ENCODE peak calls at places on chromosomes 16 and 17, in seven cellular contexts. O is OCI-LY7; A is AG08395; N is activated T-cell treated with anti-CD3 and anti-CD28 coated beads, Interleukin-2, amount 50 U/mL, for 48 hours; W is breast epithelium; Z is naive thymus-derived CD8-positive, alpha-beta T cell; H is NCI-H2171 treated with DMSO at 0.1 percent for 48 hours. E is an unnamed sample.

GRCh38 chr17:63405020-63405419 is 41.1 kb downstream of the CYB561 start:
- DNase-seq in O (no peak), H (no peak), A (no peak), Z (no peak), W (no peak), N (no peak), E (no peak)

GRCh38 chr17:2054740-2055493 is at the start of gene HIC1:
- DNase-seq in W (peak; percentile 74), O (peak; percentile 78), N (peak; percentile 87), A (peak; percentile 82), Z (peak; percentile 73), H (peak; percentile 72), E (peak; percentile 96)

GRCh38 chr16:67186550-67186950 is 2.8 kb upstream of the MATCAP1 start:
- DNase-seq in Z (no peak), A (peak; percentile 48), N (no peak), O (no peak), H (no peak), W (no peak), E (no peak)

GRCh38 chr16:2473425-2473926 is 1.5 kb upstream of the TBC1D24 start:
- DNase-seq in N (no peak), Z (peak; percentile 29), A (no peak), W (no peak), O (peak; percentile 59), H (peak; percentile 20), E (no peak)

GRCh38 chr17:62822080-62822904 is 14.2 kb upstream of the MARCHF10 start:
- DNase-seq in W (no peak), H (no peak), Z (no peak), O (no peak), A (no peak), N (no peak), E (no peak)

GRCh38 chr17:9115446-9116265 is 94.3 kb downstream of the NTN1 start:
- DNase-seq in H (no peak), N (peak; percentile 69), W (no peak), A (peak; percentile 74), O (no peak), Z (peak; percentile 5), E (peak; percentile 61)

GRCh38 chr16:74778646-74779045 is 4.0 kb upstream of the FA2H start:
- DNase-seq in A (no peak), H (peak; percentile 94), Z (no peak), W (no peak), N (no peak), O (no peak), E (no peak)

GRCh38 chr17:42315402-42316156 is 27.3 kb downstream of the STAT5A start:
- DNase-seq in W (no peak), N (no peak), O (peak; percentile 62), Z (peak; percentile 29), A (no peak), H (no peak), E (no peak)

GRCh38 chr17:30263552-30264333 is 28.0 kb downstream of the BLMH start:
- DNase-seq in H (no peak), W (no peak), A (no peak), N (no peak), Z (no peak), O (no peak), E (no peak)

GRCh38 chr17:44752953-44753861 is 5.6 kb upstream of the ADAM11 start:
- DNase-seq in Z (no peak), O (no peak), A (no peak), W (no peak), N (no peak), H (no peak), E (no peak)

GRCh38 chr17:77701996-77702395 is 256.5 kb upstream of the TNRC6C start:
- DNase-seq in Z (no peak), O (no peak), W (no peak), N (no peak), H (no peak), A (no peak), E (peak; percentile 37)

GRCh38 chr16:46629331-46629843 is 8.2 kb upstream of the SHCBP1 start:
- DNase-seq in H (peak; percentile 19), Z (no peak), A (peak; percentile 72), W (no peak), O (no peak), N (no peak), E (no peak)

GRCh38 chr17:28166478-28166877 is 124.0 kb downstream of the NLK start:
- DNase-seq in Z (no peak), A (no peak), H (no peak), W (no peak), N (no peak), O (no peak), E (no peak)

GRCh38 chr17:19004601-19005441 is at the start of gene FAM83G:
- DNase-seq in O (peak; percentile 58), Z (peak; percentile 79), H (peak; percentile 56), N (peak; percentile 91), A (peak; percentile 76), W (peak; percentile 80), E (peak; percentile 95)

GRCh38 chr17:82385559-82386255 is 14.1 kb downstream of the UTS2R start:
- DNase-seq in N (no peak), H (no peak), A (no peak), W (no peak), Z (no peak), O (no peak), E (no peak)

GRCh38 chr17:76497979-76498885 is 3.0 kb downstream of the RHBDF2 start:
- DNase-seq in Z (no peak), W (peak; percentile 74), H (peak; percentile 99), N (no peak), O (no peak), A (peak; percentile 78), E (peak; percentile 52)

GRCh38 chr17:67377727-67378443 is 804 bp downstream of the PITPNC1 start:
- DNase-seq in W (peak; percentile 59), O (peak; percentile 84), A (peak; percentile 38), Z (peak; percentile 51), H (peak; percentile 53), N (peak; percentile 75), E (peak; percentile 25)

GRCh38 chr17:21191698-21192097 is 22.3 kb downstream of the TMEM11 start:
- DNase-seq in Z (no peak), H (no peak), O (no peak), N (no peak), A (no peak), W (no peak), E (no peak)

GRCh38 chr17:79615926-79616325 is 5.1 kb upstream of the RBFOX3 start:
- DNase-seq in O (no peak), W (no peak), H (no peak), N (no peak), Z (no peak), A (no peak), E (no peak)

GRCh38 chr16:62190426-62190825 is 154.2 kb upstream of the CDH8 start:
- DNase-seq in W (no peak), A (peak; percentile 17), O (peak; percentile 27), N (no peak), H (peak; percentile 1), Z (no peak), E (no peak)

GRCh38 chr17:67759355-67760171 is 41.8 kb downstream of the NOL11 start:
- DNase-seq in Z (no peak), W (no peak), O (peak; percentile 8), N (no peak), H (no peak), A (peak; percentile 45), E (no peak)

GRCh38 chr16:73033271-73033998 is 14.5 kb downstream of the ZFHX3 start:
- DNase-seq in N (no peak), Z (no peak), O (no peak), H (peak; percentile 81), A (no peak), W (no peak), E (no peak)